ENCODE peak calls at places on chromosomes 5 and 9, in five cellular contexts. One of them, this sample, is unnamed.

GRCh38 chr9:121645003-121645402 is 6.4 kb upstream of the DAB2IP start:
- DNase-seq in GM12891: no peak
- DNase-seq in GM23338: no peak
- DNase-seq in GM12892: no peak
- DNase-seq in breast epithelium: no peak
- DNase-seq in this sample: no peak

GRCh38 chr5:61178702-61179101 is 16.4 kb upstream of the SMIM15 start:
- DNase-seq in GM12891: no peak
- DNase-seq in GM23338: no peak
- DNase-seq in GM12892: no peak
- DNase-seq in breast epithelium: no peak
- DNase-seq in this sample: no peak

GRCh38 chr5:75050415-75050814 is 1.9 kb downstream of the GCNT4 start:
- DNase-seq in GM12891: no peak
- DNase-seq in GM23338: peak; percentile 88
- DNase-seq in GM12892: no peak
- DNase-seq in breast epithelium: no peak
- DNase-seq in this sample: no peak

GRCh38 chr9:133050781-133051180 is 11.0 kb upstream of the CEL start:
- DNase-seq in GM12891: no peak
- DNase-seq in GM23338: no peak
- DNase-seq in GM12892: no peak
- DNase-seq in breast epithelium: no peak
- DNase-seq in this sample: no peak

GRCh38 chr5:122141751-122142150 is 12.4 kb downstream of the ZNF474 start:
- DNase-seq in GM12891: no peak
- DNase-seq in GM23338: no peak
- DNase-seq in GM12892: no peak
- DNase-seq in breast epithelium: no peak
- DNase-seq in this sample: no peak

GRCh38 chr5:133325834-133326233 is 274.0 kb downstream of the HSPA4 start:
- DNase-seq in GM12891: no peak
- DNase-seq in GM23338: no peak
- DNase-seq in GM12892: no peak
- DNase-seq in breast epithelium: no peak
- DNase-seq in this sample: no peak

GRCh38 chr5:76310208-76310607 is 92.9 kb upstream of the IQGAP2 start:
- DNase-seq in GM12891: no peak
- DNase-seq in GM23338: no peak
- DNase-seq in GM12892: no peak
- DNase-seq in breast epithelium: no peak
- DNase-seq in this sample: no peak

GRCh38 chr9:27715651-27716050 is 142.4 kb upstream of the C9orf72 start:
- DNase-seq in GM12891: no peak
- DNase-seq in GM23338: no peak
- DNase-seq in GM12892: no peak
- DNase-seq in breast epithelium: no peak
- DNase-seq in this sample: no peak

GRCh38 chr5:172504736-172505402 is 50.5 kb upstream of the SH3PXD2B start:
- DNase-seq in GM12891: no peak
- DNase-seq in GM23338: no peak
- DNase-seq in GM12892: no peak
- DNase-seq in breast epithelium: no peak
- DNase-seq in this sample: peak; percentile 12

GRCh38 chr9:27749838-27750237 is 176.6 kb upstream of the C9orf72 start:
- DNase-seq in GM12891: no peak
- DNase-seq in GM23338: peak; percentile 82
- DNase-seq in GM12892: no peak
- DNase-seq in breast epithelium: no peak
- DNase-seq in this sample: no peak

GRCh38 chr5:1334831-1335539 is 9.9 kb downstream of the CLPTM1L start:
- DNase-seq in GM12891: no peak
- DNase-seq in GM23338: no peak
- DNase-seq in GM12892: no peak
- DNase-seq in breast epithelium: no peak
- DNase-seq in this sample: no peak

DNA sequence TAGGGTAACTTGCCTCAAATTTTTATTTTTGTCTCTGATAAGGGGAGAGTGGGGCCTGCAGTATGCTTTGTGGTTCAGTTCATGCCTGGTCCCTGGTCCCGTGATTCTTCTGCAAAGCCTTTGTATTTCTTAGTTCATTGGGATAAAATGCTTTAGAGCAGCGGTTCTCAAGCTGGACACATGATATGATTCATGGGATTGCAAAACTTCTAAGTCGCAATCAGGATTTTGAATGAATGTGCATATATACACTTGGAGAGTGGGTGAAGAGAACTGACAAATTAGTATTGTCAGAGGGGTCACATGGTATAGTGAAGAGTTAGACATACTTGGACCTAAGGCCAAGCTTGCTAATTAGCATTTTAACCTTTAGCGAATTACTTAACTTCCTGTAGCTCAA is 265.4 kb upstream of the KLF9 start:
- DNase-seq in GM12891: no peak
- DNase-seq in GM23338: no peak
- DNase-seq in GM12892: no peak
- DNase-seq in breast epithelium: no peak
- DNase-seq in this sample: no peak
- TF ChIP-seq POLR2AphosphoS5 in GM12891: no peak
- TF ChIP-seq POLR2AphosphoS5 in GM23338: no peak
- TF ChIP-seq POLR2AphosphoS5 in GM12892: no peak
- TF ChIP-seq POLR2AphosphoS5 in breast epithelium: no peak
- TF ChIP-seq POLR2AphosphoS5 in this sample: no peak

GRCh38 chr9:97982719-97983523 is at the start of gene ANP32B:
- DNase-seq in GM12891: peak; percentile 80
- DNase-seq in GM23338: peak; percentile 85
- DNase-seq in GM12892: peak; percentile 78
- DNase-seq in breast epithelium: peak; percentile 88
- DNase-seq in this sample: peak; percentile 99
- TF ChIP-seq POLR2AphosphoS5 in GM12891: peak; percentile 46
- TF ChIP-seq POLR2AphosphoS5 in GM23338: peak; percentile 44
- TF ChIP-seq POLR2AphosphoS5 in GM12892: peak; percentile 48
- TF ChIP-seq POLR2AphosphoS5 in breast epithelium: no peak
- TF ChIP-seq POLR2AphosphoS5 in this sample: peak; percentile 37

DNA sequence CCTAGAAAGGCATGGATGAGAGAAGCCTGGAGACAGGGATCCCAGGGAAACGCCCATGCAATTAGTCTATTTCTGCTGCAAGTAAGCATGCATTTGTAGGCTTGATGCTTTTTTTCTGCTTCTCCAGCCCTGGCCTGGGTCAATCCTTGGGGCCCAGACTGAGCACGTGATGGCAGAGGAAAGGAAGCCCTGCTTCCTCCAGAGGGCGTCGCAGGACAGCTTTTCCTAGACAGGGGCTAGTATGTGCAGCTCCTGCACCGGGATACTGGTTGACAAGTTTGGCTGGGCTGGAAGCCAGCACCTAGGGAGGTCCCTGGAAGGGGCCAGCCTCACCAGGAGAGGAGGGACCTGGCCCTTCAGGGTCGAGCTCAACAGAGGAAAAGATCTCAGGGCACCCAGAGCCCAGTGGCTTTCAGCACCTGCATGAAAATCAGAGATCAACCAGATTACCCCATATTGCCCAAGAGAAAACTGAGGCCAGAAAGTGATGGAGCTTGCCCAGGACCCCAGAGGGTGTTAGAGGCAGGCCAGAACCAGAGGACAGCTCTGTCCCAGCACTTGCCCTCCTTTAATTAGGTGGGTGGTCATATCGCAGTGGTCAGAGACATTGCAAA is 67.3 kb downstream of the KLF4 start:
- DNase-seq in GM12891: peak; percentile 30
- DNase-seq in GM23338: peak; percentile 94
- DNase-seq in GM12892: no peak
- DNase-seq in breast epithelium: peak; percentile 81
- DNase-seq in this sample: no peak
- TF ChIP-seq POLR2AphosphoS5 in GM12891: no peak
- TF ChIP-seq POLR2AphosphoS5 in GM23338: no peak
- TF ChIP-seq POLR2AphosphoS5 in GM12892: no peak
- TF ChIP-seq POLR2AphosphoS5 in breast epithelium: no peak
- TF ChIP-seq POLR2AphosphoS5 in this sample: no peak

GRCh38 chr9:84447305-84447704 is 106.7 kb upstream of the SLC28A3 start:
- DNase-seq in GM12891: no peak
- DNase-seq in GM23338: no peak
- DNase-seq in GM12892: no peak
- DNase-seq in breast epithelium: no peak
- DNase-seq in this sample: no peak
- TF ChIP-seq POLR2AphosphoS5 in GM12891: no peak
- TF ChIP-seq POLR2AphosphoS5 in GM23338: no peak
- TF ChIP-seq POLR2AphosphoS5 in GM12892: no peak
- TF ChIP-seq POLR2AphosphoS5 in breast epithelium: no peak
- TF ChIP-seq POLR2AphosphoS5 in this sample: no peak

GRCh38 chr5:6545770-6546690 is 86.8 kb downstream of the NSUN2 start:
- DNase-seq in GM12891: no peak
- DNase-seq in GM23338: no peak
- DNase-seq in GM12892: no peak
- DNase-seq in breast epithelium: no peak
- DNase-seq in this sample: no peak
- TF ChIP-seq POLR2AphosphoS5 in GM12891: no peak
- TF ChIP-seq POLR2AphosphoS5 in GM23338: no peak
- TF ChIP-seq POLR2AphosphoS5 in GM12892: no peak
- TF ChIP-seq POLR2AphosphoS5 in breast epithelium: no peak
- TF ChIP-seq POLR2AphosphoS5 in this sample: no peak

GRCh38 chr5:51376504-51376903 is 6.7 kb upstream of the ISL1 start:
- DNase-seq in GM12891: no peak
- DNase-seq in GM23338: no peak
- DNase-seq in GM12892: no peak
- DNase-seq in breast epithelium: no peak
- DNase-seq in this sample: no peak

GRCh38 chr5:51377151-51378060 is 5.8 kb upstream of the ISL1 start:
- DNase-seq in GM12891: no peak
- DNase-seq in GM23338: peak; percentile 71
- DNase-seq in GM12892: no peak
- DNase-seq in breast epithelium: no peak
- DNase-seq in this sample: no peak

GRCh38 chr5:51378061-51378409 is 5.2 kb upstream of the ISL1 start:
- DNase-seq in GM12891: no peak
- DNase-seq in GM23338: no peak
- DNase-seq in GM12892: no peak
- DNase-seq in breast epithelium: no peak
- DNase-seq in this sample: no peak

GRCh38 chr5:51378778-51379652 is 4.2 kb upstream of the ISL1 start:
- DNase-seq in GM12891: no peak
- DNase-seq in GM23338: peak; percentile 86
- DNase-seq in GM12892: no peak
- DNase-seq in breast epithelium: no peak
- DNase-seq in this sample: no peak

DNA sequence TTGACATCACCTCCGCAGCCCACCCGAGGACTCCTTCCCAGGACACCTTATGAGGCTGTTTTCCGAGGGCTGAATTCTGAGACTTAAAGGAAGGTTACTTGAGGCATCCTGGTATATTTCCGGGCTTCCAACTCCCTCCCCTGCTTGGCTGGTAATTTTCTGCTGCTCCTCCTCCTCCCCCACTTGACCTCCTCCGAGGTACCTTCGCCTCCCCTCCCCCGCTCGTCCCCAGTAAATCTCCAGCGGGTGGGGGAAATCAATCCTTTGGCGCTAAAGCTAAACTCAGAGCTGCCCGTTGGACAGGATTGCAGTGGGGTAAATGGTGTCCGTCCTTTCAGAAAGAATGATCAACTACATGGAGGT is 4.9 kb upstream of the ISL1 start:
- DNase-seq in GM12891: no peak
- DNase-seq in GM23338: peak; percentile 84
- DNase-seq in GM12892: no peak
- DNase-seq in breast epithelium: no peak
- DNase-seq in this sample: no peak
- TF ChIP-seq POLR2AphosphoS5 in GM12891: no peak
- TF ChIP-seq POLR2AphosphoS5 in GM23338: no peak
- TF ChIP-seq POLR2AphosphoS5 in GM12892: no peak
- TF ChIP-seq POLR2AphosphoS5 in breast epithelium: no peak
- TF ChIP-seq POLR2AphosphoS5 in this sample: no peak

This sample was measured in upper lobe of left lung.